ENCODE peak calls at places on chromosomes 16 and 17, in nine cellular contexts. P, T, B, S, U, N, F, A and R are unnamed samples.

GRCh38 chr17:3683054-3683511 is 12.9 kb downstream of the P2RX5 start:
- DNase-seq in P (peak), U (no peak), B (peak), N (peak), T (no peak), A (no peak), S (no peak), F (no peak), R (no peak)

GRCh38 chr16:11683140-11683539 is 14.9 kb downstream of the SNN start:
- DNase-seq in T (no peak), N (no peak), U (no peak), P (no peak), A (no peak), B (no peak), S (no peak), F (no peak), R (no peak)

GRCh38 chr17:18187816-18188761 is 4.5 kb downstream of the ALKBH5 start:
- DNase-seq in P (peak), F (no peak), U (peak), T (peak), B (no peak), A (no peak), S (peak), N (no peak), R (no peak)

GRCh38 chr17:31663576-31663975 is 195.5 kb downstream of the COPRS start:
- DNase-seq in P (no peak), U (no peak), N (no peak), F (no peak), T (no peak), A (no peak), B (peak), S (peak), R (no peak)

GRCh38 chr16:50842589-50842988 is 100.7 kb downstream of the CYLD start:
- DNase-seq in N (no peak), T (no peak), F (no peak), B (no peak), U (no peak), S (peak), P (no peak), A (no peak), R (no peak)

GRCh38 chr17:67461228-67461780 is 84.2 kb downstream of the PITPNC1 start:
- DNase-seq in A (no peak), N (no peak), F (no peak), U (no peak), P (no peak), S (no peak), B (no peak), T (no peak), R (no peak)

GRCh38 chr17:17899486-17899885 is 62.7 kb upstream of the SREBF1 start:
- DNase-seq in P (no peak), B (no peak), N (no peak), T (no peak), S (no peak), F (no peak), A (no peak), U (no peak), R (no peak)

GRCh38 chr17:67990909-67991308 is 5.4 kb downstream of the C17orf58 start:
- DNase-seq in S (no peak), P (no peak), F (no peak), N (no peak), T (no peak), A (no peak), B (no peak), U (no peak), R (no peak)

GRCh38 chr16:9966569-9967157 is 215.6 kb downstream of the GRIN2A start:
- DNase-seq in P (no peak), U (no peak), T (no peak), N (no peak), A (no peak), F (no peak), S (no peak), B (no peak), R (no peak)

GRCh38 chr17:19762515-19762961 is 14.4 kb upstream of the ALDH3A1 start:
- DNase-seq in U (peak), A (peak), T (peak), B (no peak), N (peak), P (peak), S (peak), F (peak), R (peak)

GRCh38 chr16:89175280-89176146 is 4.0 kb downstream of the CDH15 start:
- DNase-seq in F (no peak), U (no peak), P (no peak), S (no peak), T (no peak), B (no peak), N (no peak), A (no peak), R (no peak)

DNA sequence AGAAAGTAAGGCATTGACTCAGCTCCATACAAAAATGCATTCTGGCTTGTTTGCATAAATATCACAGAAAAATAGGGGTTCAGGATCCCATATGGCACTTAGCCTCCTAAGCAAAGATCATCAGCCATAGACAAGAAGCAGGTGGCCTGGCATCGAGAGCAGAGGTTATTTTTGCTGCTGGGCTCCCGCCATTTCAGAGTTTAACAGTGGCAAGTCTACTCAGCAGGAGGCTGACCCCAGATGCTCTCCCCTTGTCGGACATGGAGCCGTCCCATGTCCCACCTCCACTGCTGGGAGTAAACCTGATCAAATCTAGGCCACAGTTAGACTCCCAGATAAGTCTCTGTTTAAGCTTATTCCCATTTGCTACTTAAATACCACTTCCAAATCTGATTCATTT is 269.1 kb downstream of the FTO start:
- DNase-seq in F (no peak), T (no peak), N (no peak), U (peak), S (no peak), B (no peak), A (no peak), P (no peak), R (peak)
- TF ChIP-seq POLR2A in F (no peak), T (no peak), N (no peak), U (no peak), S (no peak), B (no peak), A (no peak), P (no peak), R (no peak)

DNA sequence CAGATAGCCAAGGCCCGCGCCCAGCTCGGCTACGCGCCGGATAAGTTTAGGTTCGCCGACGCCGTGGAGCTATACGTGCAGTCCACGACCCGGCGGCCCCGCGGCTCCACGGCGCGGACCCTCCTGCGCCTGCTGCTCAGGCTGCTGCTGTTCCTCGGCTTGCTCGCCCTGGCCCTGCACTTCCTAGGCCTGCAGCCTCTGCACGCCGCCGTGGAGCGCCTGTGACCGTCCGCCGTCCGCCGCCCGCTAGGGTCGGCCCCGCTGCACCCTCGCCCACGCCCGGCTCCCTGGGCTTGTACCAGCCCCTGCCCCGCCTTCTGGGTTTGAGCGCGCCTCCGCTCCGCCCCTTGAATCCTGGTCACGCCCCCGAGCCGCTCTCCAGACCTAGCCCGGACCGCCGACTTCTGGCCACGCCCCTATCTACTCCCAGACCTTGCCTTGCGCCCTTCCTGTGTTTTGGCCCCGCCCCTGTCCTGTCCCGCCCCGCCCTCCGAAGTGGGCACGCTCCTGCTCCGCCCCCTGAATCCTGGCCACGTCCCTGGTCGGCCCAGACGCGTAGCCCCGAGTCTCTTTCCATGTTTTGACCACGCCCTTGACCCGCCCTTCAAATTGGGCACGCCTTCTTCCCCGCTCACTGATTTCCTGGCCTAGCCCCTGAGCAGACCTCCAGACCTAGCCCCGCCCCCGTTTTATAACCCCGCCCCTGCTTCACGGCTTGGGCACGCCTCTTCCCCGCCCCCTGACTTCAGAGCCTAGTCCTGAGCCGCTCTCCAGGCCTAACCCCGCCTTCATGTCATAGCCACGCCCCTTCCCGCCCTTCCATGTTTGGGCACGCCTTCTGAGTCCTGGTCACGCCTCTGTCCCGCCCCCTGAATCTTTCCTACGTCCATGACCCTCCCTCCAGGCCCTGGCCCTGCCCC is 15.6 kb upstream of the EEF2K start:
- DNase-seq in U (peak), T (peak), A (peak), B (peak), S (peak), F (peak), N (peak), P (peak), R (peak)
- TF ChIP-seq POLR2A in U (no peak), T (peak), A (peak), B (no peak), S (no peak), F (peak), N (no peak), P (peak), R (peak)

GRCh38 chr16:85605912-85606841 is 6.9 kb upstream of the GSE1 start:
- DNase-seq in F (no peak), P (no peak), T (no peak), A (peak), S (no peak), N (peak), U (no peak), B (no peak), R (no peak)
- TF ChIP-seq POLR2A in F (no peak), P (no peak), T (no peak), A (peak), S (no peak), N (no peak), U (no peak), B (no peak), R (no peak)

DNA sequence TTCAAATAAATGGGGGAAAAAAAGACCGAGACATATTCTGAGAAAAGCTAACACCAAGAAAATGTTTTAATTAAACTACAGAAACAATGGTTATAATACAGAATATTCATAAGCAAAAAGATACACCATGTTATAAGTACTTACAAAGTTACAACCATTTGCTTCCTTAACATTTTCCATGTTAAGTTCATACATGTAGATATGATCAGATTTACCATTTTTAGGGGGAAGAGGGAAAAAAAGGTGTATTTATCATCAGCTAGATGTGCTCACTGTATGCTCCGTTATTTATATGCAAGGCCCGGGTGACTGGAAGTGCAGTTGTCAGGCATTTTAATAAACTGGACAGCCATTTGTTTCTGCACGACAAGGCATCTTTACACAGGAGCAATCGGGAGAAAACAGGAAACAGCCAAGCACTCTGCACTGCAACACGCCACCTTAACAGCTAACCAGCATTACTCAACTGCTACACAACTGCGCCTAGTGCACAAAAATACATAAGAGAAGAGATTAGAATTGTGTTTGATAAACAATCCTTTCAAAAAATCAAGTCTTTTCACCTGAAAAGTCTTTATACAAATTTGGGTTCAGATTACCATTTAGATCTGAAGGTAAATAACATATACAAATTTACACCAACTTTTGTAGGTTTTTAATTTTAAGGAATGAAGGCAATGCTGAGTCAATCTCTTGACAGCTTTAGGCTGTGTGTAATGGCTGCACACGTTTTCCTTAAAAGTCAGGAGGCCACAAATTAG is 2.9 kb downstream of the SRSF2 start:
- DNase-seq in U (no peak), A (no peak), N (no peak), T (no peak), B (no peak), F (no peak), P (no peak), S (peak), R (peak)
- TF ChIP-seq POLR2A in U (no peak), A (no peak), N (no peak), T (no peak), B (no peak), F (no peak), P (no peak), S (no peak), R (no peak)

GRCh38 chr16:57621521-57622268 is 6.7 kb upstream of the ADGRG1 start:
- DNase-seq in U (peak), F (no peak), N (no peak), B (no peak), A (peak), T (no peak), P (no peak), S (no peak), R (no peak)

GRCh38 chr16:57620316-57621231 is 7.9 kb upstream of the ADGRG1 start:
- DNase-seq in P (no peak), T (no peak), N (peak), F (no peak), B (no peak), A (peak), S (no peak), U (no peak), R (no peak)

GRCh38 chr16:57624044-57624688 is 4.3 kb upstream of the ADGRG1 start:
- DNase-seq in U (no peak), S (peak), P (no peak), T (no peak), B (no peak), F (no peak), A (no peak), N (no peak), R (no peak)

GRCh38 chr16:57623251-57624043 is 5.0 kb upstream of the ADGRG1 start:
- DNase-seq in P (no peak), B (peak), F (no peak), T (peak), N (peak), S (peak), U (peak), A (peak), R (no peak)

GRCh38 chr16:57622361-57623250 is 5.8 kb upstream of the ADGRG1 start:
- DNase-seq in B (no peak), A (peak), P (no peak), N (no peak), U (no peak), F (no peak), T (peak), S (no peak), R (no peak)
- TF ChIP-seq POLR2A in B (no peak), A (no peak), P (no peak), N (no peak), U (no peak), F (no peak), T (no peak), S (no peak), R (no peak)

DNA sequence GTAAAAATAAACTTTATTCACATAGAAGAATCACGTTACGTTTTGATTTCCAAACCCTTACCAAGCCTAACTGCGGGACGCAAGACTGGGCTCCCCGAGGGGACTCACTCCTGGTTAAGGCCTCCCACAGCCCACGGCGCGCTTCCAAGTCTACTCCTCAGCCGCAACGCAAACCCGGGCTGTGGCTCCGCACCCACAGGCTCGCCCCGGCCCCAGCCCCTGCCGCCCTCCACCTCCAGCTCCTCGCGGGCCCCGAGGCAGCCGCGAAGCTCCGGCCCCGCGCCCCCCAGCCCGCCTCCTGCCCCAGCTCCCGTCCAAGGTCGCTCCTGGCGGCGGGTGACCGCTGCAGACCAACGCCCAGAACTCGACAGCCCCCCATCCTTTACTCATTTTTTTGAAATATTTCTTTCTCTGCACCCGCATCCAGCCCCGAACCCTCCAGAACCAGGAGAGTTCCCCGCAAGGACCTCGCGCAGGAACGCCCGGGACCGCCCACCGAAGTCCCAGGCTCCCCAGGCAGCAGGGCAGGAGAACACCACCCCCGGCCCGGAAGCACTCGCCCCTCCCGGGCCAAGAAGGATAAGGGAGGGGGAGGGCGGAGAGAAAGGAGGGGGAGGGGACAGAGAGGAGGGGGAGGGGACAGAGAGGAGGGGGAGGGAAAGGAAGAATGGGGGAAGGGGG is 918 bp downstream of the USP22 start:
- DNase-seq in U (peak), A (peak), F (peak), B (peak), P (peak), N (peak), S (peak), T (peak), R (peak)
- TF ChIP-seq POLR2A in U (no peak), A (peak), F (no peak), B (no peak), P (peak), N (no peak), S (no peak), T (peak), R (peak)

GRCh38 chr17:8630227-8630801 is at the start of gene MYH10:
- DNase-seq in T (peak), A (no peak), F (peak), N (no peak), B (no peak), S (no peak), U (peak), P (no peak), R (no peak)
- TF ChIP-seq POLR2A in T (peak), A (peak), F (peak), N (no peak), B (peak), S (peak), U (no peak), P (peak), R (peak)

GRCh38 chr17:4944554-4945175 is 3.7 kb downstream of the PFN1 start:
- DNase-seq in B (no peak), A (no peak), F (no peak), T (no peak), N (no peak), U (no peak), S (no peak), P (no peak), R (no peak)
- TF ChIP-seq POLR2A in B (no peak), A (no peak), F (no peak), T (no peak), N (no peak), U (no peak), S (peak), P (no peak), R (no peak)

DNA sequence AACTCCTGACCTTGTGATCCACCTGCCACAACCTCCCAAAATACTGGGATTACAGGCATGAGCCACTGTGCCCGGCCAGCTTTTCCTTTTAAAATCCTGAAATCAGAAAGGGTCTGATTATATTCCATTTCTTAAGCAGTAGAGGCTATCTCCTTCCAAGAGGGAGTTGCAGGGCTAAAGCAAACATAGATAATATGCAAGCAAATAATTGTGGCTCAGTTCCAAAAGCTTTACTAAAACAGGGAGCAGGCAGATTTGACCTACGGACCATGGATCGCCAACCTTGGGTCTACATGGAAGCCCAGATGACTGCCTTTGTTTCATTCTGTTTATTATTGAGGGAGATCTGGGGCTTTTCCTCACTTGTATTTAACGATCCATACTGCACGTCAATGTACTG is 38.4 kb downstream of the CLEC3A start:
- DNase-seq in U (no peak), B (no peak), A (no peak), S (no peak), T (no peak), F (no peak), N (no peak), P (no peak), R (no peak)
- TF ChIP-seq POLR2A in U (no peak), B (no peak), A (no peak), S (no peak), T (no peak), F (no peak), N (no peak), P (no peak), R (no peak)